ENCODE peak calls at places on chromosomes 4 and X, in eight cellular contexts. O is endothelial cell; K is fibroblast of the aortic adventitia; P is tibial artery; D is DND-41; U is breast epithelium; Y is CD4-positive, alpha-beta T cell; L is psoas muscle. B is an unnamed sample.

GRCh38 chr4:119559044-119559647 is 69.5 kb downstream of the PDE5A start:
- DNase-seq in O (no peak), K (peak), P (no peak), D (no peak), U (no peak), Y (no peak), L (no peak), B (peak)

GRCh38 chr4:153465922-153466636 is at the start of gene TMEM131L:
- DNase-seq in O (peak), K (peak), P (peak), D (peak), U (no peak), Y (peak), L (peak), B (peak)

GRCh38 chrX:108484251-108484650 is 44.6 kb downstream of the COL4A5 start:
- DNase-seq in O (no peak), K (no peak), P (no peak), D (no peak), U (no peak), Y (no peak), L (no peak), B (no peak)

GRCh38 chr4:126779446-126780166 is 853.2 kb upstream of the INTU start:
- DNase-seq in O (no peak), K (peak), P (no peak), D (no peak), U (no peak), Y (no peak), L (no peak), B (no peak)

GRCh38 chr4:20256381-20256881 is 4.7 kb downstream of the SLIT2 start:
- DNase-seq in O (no peak), K (peak), P (no peak), D (no peak), U (no peak), Y (no peak), L (no peak), B (peak)

GRCh38 chr4:36638273-36638811 is 356.9 kb downstream of the DTHD1 start:
- DNase-seq in O (no peak), K (no peak), P (no peak), D (no peak), U (no peak), Y (no peak), L (no peak), B (no peak)

GRCh38 chr4:26823583-26823982 is 37.1 kb upstream of the STIM2 start:
- DNase-seq in O (no peak), K (no peak), P (no peak), D (no peak), U (no peak), Y (no peak), L (no peak), B (no peak)

GRCh38 chrX:45788315-45788714 is 587.6 kb upstream of the DIPK2B start:
- DNase-seq in O (no peak), K (peak), P (no peak), D (no peak), U (no peak), Y (no peak), L (no peak), B (no peak)

GRCh38 chr4:98720871-98721480 is 62.6 kb upstream of the TSPAN5 start:
- DNase-seq in O (no peak), K (no peak), P (no peak), D (no peak), U (no peak), Y (no peak), L (no peak), B (peak)

GRCh38 chrX:3191186-3191585 is 149.9 kb downstream of the ARSF start:
- DNase-seq in O (no peak), K (no peak), P (no peak), D (no peak), U (no peak), Y (no peak), L (no peak), B (no peak)

GRCh38 chrX:28010875-28011274 is 29.6 kb upstream of the DCAF8L1 start:
- DNase-seq in O (no peak), K (no peak), P (no peak), D (no peak), U (no peak), Y (no peak), L (no peak), B (no peak)
- TF ChIP-seq CTCF in O (no peak), K (no peak), P (no peak), D (no peak), U (no peak), Y (no peak), L (no peak), B (no peak)

DNA sequence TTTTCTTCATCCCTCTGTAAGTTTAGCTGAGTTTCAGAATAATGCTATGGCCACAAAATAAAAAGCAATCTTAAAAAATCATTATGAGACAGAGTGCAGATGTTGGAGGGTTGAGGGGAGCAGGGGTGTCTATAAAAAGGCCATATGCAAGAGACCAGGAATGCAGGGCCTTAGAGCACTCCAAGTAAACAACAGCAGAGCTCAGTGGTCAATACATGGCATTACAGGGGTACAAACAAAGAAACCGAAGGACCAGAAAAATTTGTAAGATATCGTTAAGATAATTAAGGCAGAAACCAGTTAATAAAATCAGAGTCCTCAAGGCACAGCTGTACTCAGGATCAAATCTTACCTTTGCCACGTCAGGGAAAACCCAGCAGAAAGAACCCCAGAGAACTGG is 28.4 kb upstream of the NDST3 start:
- DNase-seq in O (no peak), K (no peak), P (no peak), D (no peak), U (no peak), Y (no peak), L (no peak), B (no peak)
- TF ChIP-seq CTCF in O (peak), K (no peak), P (no peak), D (peak), U (no peak), Y (no peak), L (no peak), B (no peak)

DNA sequence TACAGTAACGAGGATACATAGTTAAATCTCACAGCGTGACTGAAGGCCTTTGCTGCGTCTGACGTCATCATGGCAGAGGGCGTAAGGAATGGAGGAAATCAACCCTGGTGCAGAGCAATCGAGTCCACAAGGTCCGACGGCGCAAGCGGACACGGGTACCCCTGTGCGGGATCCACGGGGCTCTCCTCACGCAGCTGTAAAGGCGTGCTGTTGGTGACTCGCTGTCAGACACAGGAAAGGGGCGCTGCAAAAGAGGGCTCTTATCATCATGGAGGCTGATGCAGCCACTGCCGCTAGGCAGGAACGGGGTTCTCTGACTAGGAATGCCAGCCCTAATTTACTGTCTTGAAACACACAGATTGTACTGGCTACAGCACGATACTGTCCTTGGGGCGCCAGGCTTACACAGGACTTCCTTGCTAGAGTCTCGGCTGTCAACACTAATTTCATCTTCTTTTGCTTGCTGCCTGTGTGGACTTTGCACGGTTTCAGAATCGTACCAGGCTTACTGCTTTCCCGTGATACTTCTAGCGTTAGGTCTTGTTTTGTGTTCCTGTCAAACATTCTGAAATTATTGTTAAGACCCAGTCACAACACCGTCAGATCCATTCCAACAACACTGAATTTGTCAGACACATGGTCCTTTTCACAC is 13.6 kb downstream of the RNF212 start:
- DNase-seq in O (no peak), K (no peak), P (no peak), D (no peak), U (no peak), Y (no peak), L (no peak), B (no peak)
- TF ChIP-seq CTCF in O (no peak), K (no peak), P (no peak), D (no peak), U (no peak), Y (no peak), L (no peak), B (no peak)

DNA sequence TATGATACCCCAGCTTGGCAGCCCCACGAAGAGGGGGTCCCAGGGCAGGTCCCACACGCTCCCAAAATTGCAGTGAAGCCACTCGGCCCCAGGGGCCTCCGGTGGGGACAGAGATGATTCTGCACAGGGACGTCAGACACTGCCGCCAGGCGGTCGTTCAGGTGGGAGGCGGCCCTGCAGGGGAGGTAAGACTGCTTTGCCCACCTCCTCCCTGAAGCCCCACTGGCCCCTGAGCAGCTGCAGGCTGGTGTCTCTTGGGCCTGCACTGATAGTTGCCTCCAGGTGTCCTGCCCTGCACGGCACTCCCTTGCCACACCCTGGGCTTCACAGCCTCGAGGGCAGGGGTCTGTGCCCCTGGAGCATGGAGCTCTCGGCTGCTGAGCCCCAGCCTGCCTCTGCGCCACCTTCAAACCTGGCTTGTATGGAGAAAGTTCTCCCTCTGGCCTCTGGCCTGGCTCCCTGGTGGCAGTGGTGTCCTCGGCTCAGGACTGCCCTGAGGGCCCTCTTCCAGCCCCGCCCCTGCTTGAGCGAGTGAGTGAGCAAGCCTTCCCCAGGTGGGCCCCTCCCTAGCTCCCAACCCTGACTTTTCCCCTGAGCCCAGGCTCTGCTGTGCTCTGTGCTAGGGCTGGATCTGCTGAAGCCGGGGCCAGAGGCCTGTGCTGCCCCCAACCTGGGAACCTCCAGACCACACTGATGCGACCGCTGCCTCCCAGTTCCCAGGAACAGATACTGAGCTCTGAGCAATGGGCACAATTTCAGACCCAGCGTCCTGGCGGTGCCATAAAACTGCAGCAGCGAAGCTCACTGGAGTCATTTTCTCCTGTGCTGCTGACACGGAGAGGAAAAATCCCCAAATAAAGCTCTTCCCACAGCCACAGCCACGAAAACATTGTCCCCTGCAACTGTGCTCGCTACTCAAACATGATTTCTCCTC is 16.1 kb downstream of the ADRA2C start:
- DNase-seq in O (no peak), K (no peak), P (no peak), D (no peak), U (no peak), Y (no peak), L (no peak), B (no peak)
- TF ChIP-seq CTCF in O (no peak), K (no peak), P (no peak), D (no peak), U (no peak), Y (no peak), L (no peak), B (no peak)

GRCh38 chrX:29233592-29234179 is 646.4 kb downstream of the IL1RAPL1 start:
- DNase-seq in O (no peak), K (no peak), P (no peak), D (no peak), U (no peak), Y (no peak), L (no peak), B (no peak)

GRCh38 chrX:29229802-29230201 is 642.6 kb downstream of the IL1RAPL1 start:
- DNase-seq in O (no peak), K (peak), P (no peak), D (no peak), U (no peak), Y (no peak), L (no peak), B (peak)

DNA sequence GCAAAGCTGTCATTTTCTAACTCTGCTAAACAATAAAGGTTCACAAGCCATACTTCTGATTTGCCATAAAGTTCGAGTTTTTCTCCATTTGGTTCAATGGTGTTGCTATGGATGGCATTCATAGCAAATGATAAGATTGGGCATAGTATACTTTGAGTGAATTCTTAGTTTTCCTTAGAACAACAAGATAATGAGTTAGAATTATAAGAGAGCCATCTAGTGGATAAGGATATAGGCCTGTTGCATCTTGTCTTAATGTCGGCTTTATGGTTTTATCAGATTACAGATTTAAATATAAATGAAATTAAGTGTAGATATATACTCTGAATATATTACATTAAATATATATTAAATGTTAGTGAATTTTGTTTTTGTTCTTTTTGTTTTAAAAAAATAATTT is 644.6 kb downstream of the IL1RAPL1 start:
- DNase-seq in O (no peak), K (peak), P (no peak), D (no peak), U (no peak), Y (no peak), L (no peak), B (no peak)
- TF ChIP-seq CTCF in O (no peak), K (peak), P (no peak), D (peak), U (no peak), Y (no peak), L (peak), B (peak)

GRCh38 chr4:85968945-85969830 is 390.7 kb downstream of the MAPK10 start:
- DNase-seq in O (no peak), K (peak), P (no peak), D (peak), U (no peak), Y (no peak), L (no peak), B (peak)
- TF ChIP-seq CTCF in O (peak), K (peak), P (peak), D (peak), U (peak), Y (no peak), L (peak), B (peak)